ENCODE peak calls at places on chromosomes 16 and 17, in eight cellular contexts. X is ovary, K is A549, O is tibial nerve, E is transverse colon, U is sigmoid colon, T is stomach, M is GM12878. A is an unnamed sample. For H3K4me1, the result is how much of the 10 kb centered on the place peaks cover.

GRCh38 chr17:12709063-12709462 is 43.4 kb downstream of the MYOCD start:
- DNase-seq in E (no peak), O (no peak), T (no peak), M (no peak), X (no peak), K (no peak), U (no peak), A (no peak)

GRCh38 chr17:69452664-69453260 is 38.3 kb downstream of the MAP2K6 start:
- DNase-seq in X (no peak), U (no peak), O (no peak), E (no peak), M (no peak), K (no peak), T (no peak), A (no peak)

GRCh38 chr17:50055055-50055425 is 870 bp upstream of the ITGA3 start:
- DNase-seq in X (no peak), O (no peak), M (no peak), K (peak), E (peak), T (peak), U (no peak), A (no peak)

GRCh38 chr17:12553625-12554024 is 112.1 kb upstream of the MYOCD start:
- DNase-seq in T (no peak), E (no peak), O (no peak), M (no peak), K (no peak), X (no peak), U (no peak), A (no peak)

GRCh38 chr16:74025-74424 is 1.6 kb upstream of the RHBDF1 start:
- DNase-seq in T (no peak), O (no peak), M (no peak), K (no peak), U (no peak), E (no peak), X (no peak), A (no peak)

GRCh38 chr17:42421479-42422332 is 1.4 kb downstream of the CAVIN1 start:
- DNase-seq in M (no peak), E (no peak), O (no peak), X (peak), U (peak), T (peak), K (no peak), A (no peak)

GRCh38 chr17:28225271-28225670 is 93.7 kb upstream of the TMEM97 start:
- DNase-seq in X (no peak), M (no peak), K (no peak), E (no peak), U (no peak), T (no peak), O (no peak), A (no peak)

GRCh38 chr16:68920349-68920748 is 77.0 kb downstream of the TANGO6 start:
- DNase-seq in K (no peak), X (no peak), M (no peak), O (no peak), E (no peak), U (no peak), T (no peak), A (no peak)

GRCh38 chr16:27243725-27244362 is 24.7 kb downstream of the NSMCE1 start:
- DNase-seq in U (peak), T (no peak), M (no peak), X (no peak), E (no peak), K (no peak), O (no peak), A (no peak)

GRCh38 chr17:40338058-40338457 is 26.5 kb downstream of the GJD3 start:
- DNase-seq in M (no peak), U (no peak), E (no peak), T (no peak), O (no peak), K (no peak), X (no peak), A (no peak)

GRCh38 chr16:86542756-86543750 is 12.0 kb downstream of the MTHFSD start:
- DNase-seq in E (no peak), U (peak), T (no peak), O (no peak), X (no peak), M (no peak), K (no peak), A (no peak)

GRCh38 chr17:59506907-59507726 is 58.3 kb upstream of the DHX40 start:
- DNase-seq in O (no peak), X (no peak), E (no peak), M (no peak), T (no peak), U (no peak), K (no peak), A (peak)

DNA sequence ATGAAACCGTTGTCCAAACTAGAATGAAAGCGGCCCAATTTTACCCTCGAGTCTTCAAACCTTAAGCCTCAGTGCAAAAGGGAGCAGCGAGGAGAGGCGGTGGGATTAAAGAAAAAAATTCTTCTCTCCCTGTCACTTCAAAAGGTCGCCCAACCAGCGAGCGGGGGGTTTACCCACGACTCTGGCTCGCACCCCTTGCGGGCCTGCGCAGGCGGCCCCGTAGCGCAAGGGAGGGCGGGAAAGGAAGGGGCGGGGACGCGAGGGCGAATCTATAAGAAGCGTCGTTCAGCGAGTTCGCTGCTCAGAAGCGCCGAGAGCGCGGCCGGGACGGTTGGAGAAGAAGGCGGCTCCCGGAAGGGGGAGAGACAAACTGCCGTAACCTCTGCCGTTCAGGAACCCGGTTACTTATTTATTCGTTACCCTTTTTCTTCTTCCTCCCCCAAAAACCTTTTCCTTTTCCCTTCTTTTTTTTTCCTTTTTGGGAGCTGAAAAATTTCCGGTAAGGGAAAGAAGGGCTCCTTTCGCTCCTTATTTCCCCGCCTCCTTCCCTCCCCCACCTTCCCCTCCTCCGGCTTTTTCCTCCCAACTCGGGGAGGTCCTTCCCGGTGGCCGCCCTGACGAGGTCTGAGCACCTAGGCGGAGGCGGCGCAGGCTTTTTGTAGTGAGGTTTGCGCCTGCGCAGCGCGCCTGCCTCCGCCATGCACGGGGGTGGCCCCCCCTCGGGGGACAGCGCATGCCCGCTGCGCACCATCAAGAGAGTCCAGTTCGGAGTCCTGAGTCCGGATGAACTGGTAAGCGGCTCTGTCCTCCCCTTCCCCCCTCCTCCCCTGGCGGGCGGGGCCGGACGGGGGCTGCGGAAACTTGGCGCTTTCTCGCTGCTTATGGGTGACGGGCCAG is at the start of gene POLR2A:
- DNase-seq in M (peak), X (peak), E (peak), K (peak), T (peak), O (peak), U (peak), A (peak)
- H3K4me1 ChIP-seq in M (under half), X (under half), E (under half), K (under half), T (half or more), O (half or more), U (half or more), A (half or more)

DNA sequence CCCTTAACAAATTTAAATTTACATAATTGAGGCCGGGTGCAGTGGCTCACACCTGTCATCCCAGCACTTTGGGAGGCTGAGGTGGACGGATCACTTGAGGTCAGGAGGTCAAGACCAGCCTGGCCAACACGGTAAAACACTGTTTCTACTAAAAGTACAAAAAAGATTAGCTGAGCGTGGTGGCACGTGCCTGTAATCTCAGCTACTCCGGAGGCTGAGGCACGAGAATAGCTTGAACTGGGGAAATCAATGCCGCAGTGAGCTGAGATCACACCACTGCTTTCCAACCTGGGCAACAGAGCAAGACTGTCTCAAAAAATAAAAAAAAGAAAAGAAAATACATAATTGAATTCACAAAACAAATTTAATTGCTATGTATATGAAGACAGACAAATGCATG is 56.3 kb upstream of the KIFC3 start:
- DNase-seq in E (no peak), X (no peak), K (no peak), T (no peak), O (no peak), U (no peak), M (no peak), A (peak)
- TF ChIP-seq EP300 in E (no peak), X (no peak), K (no peak), T (no peak), O (no peak), U (no peak), M (no peak), A (no peak)

DNA sequence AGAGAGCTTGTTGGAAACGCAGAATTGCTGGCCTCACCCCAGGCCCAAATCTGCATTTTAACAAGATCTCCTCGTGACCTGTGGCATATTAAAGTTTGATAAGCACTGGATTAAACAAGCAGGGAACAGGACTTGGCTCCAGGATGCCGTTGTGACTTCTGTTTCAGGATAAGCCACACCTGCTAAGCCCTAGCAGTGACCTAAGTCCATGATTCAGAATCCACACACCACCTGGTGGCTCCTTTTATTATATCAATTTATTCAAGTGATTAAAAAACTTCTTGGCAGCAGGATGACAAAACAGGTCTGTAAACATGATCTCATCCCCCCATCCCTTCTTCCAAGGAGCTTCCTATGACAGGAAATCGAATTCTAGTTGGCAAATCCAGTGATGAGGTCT is 9.1 kb downstream of the NAGPA start:
- DNase-seq in X (no peak), E (peak), T (peak), M (no peak), O (no peak), U (no peak), K (peak), A (no peak)
- TF ChIP-seq CTCF in X (no peak), E (no peak), T (peak), M (no peak), O (no peak), U (no peak), K (peak), A (no peak)

DNA sequence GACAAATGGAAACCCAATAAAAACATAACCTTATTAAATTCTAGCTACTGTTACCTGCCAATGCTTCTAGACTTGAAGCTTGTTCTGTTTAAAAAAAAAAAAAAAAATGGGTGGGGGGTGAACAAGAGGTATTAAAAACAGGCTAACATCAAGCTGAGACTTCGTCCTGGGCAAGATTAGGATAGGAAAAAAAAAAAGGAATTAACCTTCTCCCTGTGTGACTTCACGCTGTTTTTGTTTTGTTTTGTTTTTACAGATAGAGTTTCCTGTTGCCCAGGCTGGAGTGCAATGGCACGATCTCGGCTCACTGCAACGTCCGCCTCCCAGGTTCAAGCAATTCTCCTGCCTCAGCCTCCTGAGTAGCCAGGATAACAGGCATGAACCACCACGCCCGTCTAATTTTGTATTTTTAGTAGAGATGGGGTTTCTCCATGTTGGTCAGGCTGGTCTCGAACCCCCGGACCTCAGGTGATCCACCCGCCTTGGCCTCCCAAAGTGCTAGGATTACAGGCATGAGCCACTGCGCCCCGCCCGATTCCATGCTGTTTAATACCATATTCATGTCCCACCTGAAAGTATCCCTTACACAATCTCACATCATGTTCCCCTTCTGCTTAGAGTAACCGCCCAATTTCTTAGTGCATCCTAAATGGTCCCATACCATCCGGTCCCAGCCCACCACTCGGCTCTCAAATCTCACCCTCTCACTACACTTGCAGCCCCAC is 2.2 kb downstream of the USP31 start:
- DNase-seq in K (no peak), X (no peak), O (no peak), T (no peak), E (no peak), M (no peak), U (no peak), A (no peak)
- H3K4me1 ChIP-seq in K (half or more), X (under half), O (under half), T (half or more), E (under half), M (under half), U (half or more), A (half or more)

DNA sequence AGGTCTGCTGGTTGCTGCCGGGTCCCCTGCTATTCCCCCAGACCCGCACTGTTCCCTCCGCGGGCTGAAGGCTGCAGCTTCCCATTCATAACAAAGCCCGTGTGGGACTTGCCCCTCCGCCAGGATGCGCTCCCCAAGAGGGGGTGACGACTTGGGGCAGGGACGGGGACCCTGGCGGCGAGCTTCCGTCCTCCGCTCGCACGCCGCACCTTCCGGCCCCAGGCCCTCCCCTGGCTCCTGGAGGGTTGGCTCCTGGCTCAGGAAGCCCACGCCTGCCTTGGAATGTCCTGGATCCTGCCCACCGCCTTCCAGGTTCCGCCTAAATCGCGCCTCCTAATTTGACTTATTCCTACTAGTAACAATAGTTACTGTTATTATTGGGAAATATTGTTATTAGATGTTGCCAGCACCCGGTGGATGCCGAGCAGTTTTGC is 1.1 kb upstream of the TFAP4 start:
- DNase-seq in E (peak), X (peak), T (peak), K (peak), U (peak), O (no peak), M (no peak), A (no peak)
- TF ChIP-seq EP300 in E (no peak), X (no peak), T (no peak), K (no peak), U (no peak), O (no peak), M (no peak), A (no peak)

GRCh38 chr16:30445408-30446202 is at the start of gene SEPHS2:
- DNase-seq in O (peak), U (peak), M (peak), K (peak), E (peak), T (peak), X (peak), A (peak)
- TF ChIP-seq CTCF in O (peak), U (no peak), M (peak), K (peak), E (peak), T (no peak), X (peak), A (peak)

GRCh38 chr16:56967733-56968132 is 6.0 kb downstream of the CETP start:
- DNase-seq in O (no peak), T (no peak), E (no peak), X (no peak), K (no peak), U (no peak), M (no peak), A (no peak)
- H3K4me1 ChIP-seq in O (under half), T (under half), E (under half), X (under half), K (under half), U (under half), M (under half), A (under half)

DNA sequence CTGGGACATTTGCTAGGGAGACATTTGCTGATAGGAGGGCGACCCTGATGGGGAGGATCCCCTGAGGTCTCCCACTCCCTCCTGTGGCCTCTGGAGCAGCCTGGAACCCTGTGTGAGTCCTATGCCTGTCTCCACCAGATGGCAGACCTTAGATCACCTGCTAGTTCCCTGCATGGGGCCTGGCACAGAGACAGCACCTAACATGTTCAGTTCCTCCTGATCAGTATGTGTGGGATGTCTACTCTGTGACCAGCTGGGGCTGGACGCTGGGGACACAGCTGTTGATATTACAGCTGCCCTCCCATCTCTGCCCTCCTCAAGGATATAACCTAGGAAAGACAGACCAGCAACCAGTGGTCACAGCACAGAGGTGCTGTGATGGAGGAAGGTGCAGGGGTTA is 1.1 kb upstream of the ADCY7 start:
- DNase-seq in E (peak), T (peak), K (peak), O (no peak), M (no peak), U (peak), X (no peak), A (peak)
- TF ChIP-seq EP300 in E (no peak), T (no peak), K (no peak), O (no peak), M (no peak), U (no peak), X (no peak), A (no peak)

A was measured in suprapubic skin.